ENCODE peak calls at places on chromosomes 7 and 10, in seven cellular contexts. D is right lobe of liver; Z is DND-41; B is Panc1; N is cardiac muscle cell; Q is effector memory CD4-positive, alpha-beta T cell; O is PC-3. P is an unnamed sample.

GRCh38 chr7:11552676-11553075 is 279.3 kb downstream of the THSD7A start:
- DNase-seq in D (no peak), Z (no peak), B (no peak), N (no peak), Q (no peak), O (no peak), P (no peak)

GRCh38 chr10:130554701-130555410 is 418.7 kb downstream of the GLRX3 start:
- DNase-seq in D (no peak), Z (no peak), B (no peak), N (no peak), Q (no peak), O (no peak), P (no peak)

GRCh38 chr10:8042032-8042863 is 12.2 kb upstream of the GATA3 start:
- DNase-seq in D (no peak), Z (no peak), B (no peak), N (no peak), Q (no peak), O (no peak), P (peak; percentile 5)

GRCh38 chr7:138890782-138891445 is 90.3 kb downstream of the KIAA1549 start:
- DNase-seq in D (peak; percentile 78), Z (no peak), B (peak; percentile 92), N (peak; percentile 21), Q (no peak), O (peak; percentile 97), P (no peak)

GRCh38 chr10:28089467-28089866 is 90.6 kb upstream of the ODAD2 start:
- DNase-seq in D (no peak), Z (no peak), B (no peak), N (no peak), Q (no peak), O (peak; percentile 81), P (no peak)

GRCh38 chr7:24727165-24728120 is 29.8 kb downstream of the GSDME start:
- DNase-seq in D (no peak), Z (peak; percentile 58), B (no peak), N (no peak), Q (no peak), O (no peak), P (no peak)

GRCh38 chr10:68955414-68955785 is 570 bp upstream of the DDX21 start:
- DNase-seq in D (no peak), Z (no peak), B (no peak), N (no peak), Q (no peak), O (no peak), P (no peak)

GRCh38 chr10:108583827-108584226 is 1339.5 kb downstream of the XPNPEP1 start:
- DNase-seq in D (no peak), Z (no peak), B (no peak), N (no peak), Q (no peak), O (no peak), P (no peak)

GRCh38 chr7:43891069-43891955 is 15.1 kb downstream of the URGCP start:
- DNase-seq in D (no peak), Z (no peak), B (no peak), N (no peak), Q (no peak), O (no peak), P (no peak)

GRCh38 chr10:665579-666091 is 23.8 kb downstream of the DIP2C start:
- DNase-seq in D (no peak), Z (no peak), B (peak; percentile 57), N (no peak), Q (no peak), O (no peak), P (no peak)

GRCh38 chr7:73978681-73979563 is 49.1 kb upstream of the ELN start:
- DNase-seq in D (peak; percentile 85), Z (peak; percentile 33), B (peak; percentile 2), N (peak; percentile 15), Q (no peak), O (peak; percentile 80), P (no peak)

GRCh38 chr10:86401588-86402282 is 35.1 kb upstream of the GRID1 start:
- DNase-seq in D (peak; percentile 33), Z (no peak), B (no peak), N (no peak), Q (no peak), O (peak; percentile 7), P (no peak)

GRCh38 chr10:26468691-26469090 is 30.6 kb downstream of the APBB1IP start:
- DNase-seq in D (no peak), Z (peak; percentile 84), B (no peak), N (no peak), Q (peak; percentile 47), O (no peak), P (peak; percentile 71)

GRCh38 chr10:114471906-114472873 is 67.9 kb upstream of the AFAP1L2 start:
- DNase-seq in D (no peak), Z (no peak), B (no peak), N (no peak), Q (no peak), O (peak; percentile 59), P (no peak)

GRCh38 chr10:77989081-77989724 is 40.1 kb downstream of the POLR3A start:
- DNase-seq in D (no peak), Z (no peak), B (no peak), N (no peak), Q (no peak), O (peak; percentile 86), P (no peak)

GRCh38 chr10:73773152-73773879 is 8.5 kb upstream of the CHCHD1 start:
- DNase-seq in D (no peak), Z (no peak), B (no peak), N (peak; percentile 9), Q (no peak), O (no peak), P (no peak)

GRCh38 chr7:128210590-128211570 is 30.2 kb upstream of the LEP start:
- DNase-seq in D (no peak), Z (no peak), B (no peak), N (no peak), Q (no peak), O (peak; percentile 42), P (no peak)

GRCh38 chr10:71025535-71025934 is 137.2 kb upstream of the PCBD1 start:
- DNase-seq in D (no peak), Z (no peak), B (no peak), N (no peak), Q (no peak), O (peak; percentile 78), P (no peak)

GRCh38 chr10:20088302-20088701 is 272.1 kb downstream of the PLXDC2 start:
- DNase-seq in D (no peak), Z (no peak), B (no peak), N (no peak), Q (no peak), O (no peak), P (no peak)

GRCh38 chr7:80468931-80469714 is 42.7 kb downstream of the GNAT3 start:
- DNase-seq in D (no peak), Z (no peak), B (no peak), N (no peak), Q (no peak), O (peak; percentile 15), P (no peak)

GRCh38 chr7:70678621-70679251 is 453.2 kb upstream of the GALNT17 start:
- DNase-seq in D (no peak), Z (peak; percentile 52), B (no peak), N (no peak), Q (no peak), O (no peak), P (no peak)

DNA sequence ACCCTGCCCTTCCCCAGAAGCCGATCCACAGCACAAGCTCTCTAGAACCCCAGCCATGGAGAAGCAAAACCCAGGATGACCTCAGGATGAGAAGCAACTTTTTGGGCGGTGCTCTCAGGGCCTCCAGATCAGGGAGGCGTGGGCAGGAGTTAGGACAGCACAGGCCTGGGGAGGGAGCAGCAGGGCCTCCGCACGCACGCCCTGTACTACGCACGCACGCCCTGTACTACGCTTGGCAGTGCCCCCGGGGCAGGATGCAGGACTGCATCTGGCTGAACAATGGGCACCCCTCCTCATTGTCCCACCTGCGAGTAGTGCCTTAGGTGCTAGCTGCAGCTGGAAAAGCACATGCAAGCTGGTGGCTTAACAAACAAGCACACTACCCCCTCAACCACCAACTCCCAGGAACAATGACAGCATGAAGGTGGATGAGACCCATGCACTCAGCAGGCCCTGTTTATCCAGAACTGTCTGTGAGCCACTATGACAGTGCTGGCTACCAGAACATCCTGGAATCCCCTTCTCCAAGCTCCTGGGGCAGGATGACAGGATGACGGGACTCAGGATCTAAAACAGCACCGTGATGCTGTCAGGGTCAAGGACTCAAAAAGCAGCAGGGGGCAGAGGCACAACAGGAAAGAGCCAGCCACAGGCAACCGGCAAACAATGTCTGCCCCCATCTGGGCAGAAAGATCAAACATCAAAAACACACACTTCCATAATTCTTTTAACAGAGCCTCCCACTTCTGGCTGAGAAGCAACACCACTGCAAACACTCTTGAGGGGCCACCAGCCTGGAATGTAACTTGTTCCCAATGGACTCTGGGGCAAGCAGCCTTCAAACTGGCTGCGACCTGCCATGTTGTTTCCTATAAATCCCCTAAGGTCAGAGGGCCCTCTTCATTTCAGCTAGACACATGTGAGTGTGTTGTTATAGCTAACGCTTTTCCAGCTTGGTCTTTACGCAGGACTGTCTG is 11.7 kb downstream of the PODXL start:
- DNase-seq in D (no peak), Z (peak; percentile 29), B (no peak), N (peak; percentile 73), Q (no peak), O (peak; percentile 19), P (no peak)
- H3K4me1 ChIP-seq in D (no peaks in the 10 kb centered on the region), Z (no peaks in the 10 kb centered on the region), B (peaks cover 15% of the 10 kb centered on the region), N (peaks cover 17% of the 10 kb centered on the region), Q (no peaks in the 10 kb centered on the region), O (peaks cover 13% of the 10 kb centered on the region), P (no peaks in the 10 kb centered on the region)

DNA sequence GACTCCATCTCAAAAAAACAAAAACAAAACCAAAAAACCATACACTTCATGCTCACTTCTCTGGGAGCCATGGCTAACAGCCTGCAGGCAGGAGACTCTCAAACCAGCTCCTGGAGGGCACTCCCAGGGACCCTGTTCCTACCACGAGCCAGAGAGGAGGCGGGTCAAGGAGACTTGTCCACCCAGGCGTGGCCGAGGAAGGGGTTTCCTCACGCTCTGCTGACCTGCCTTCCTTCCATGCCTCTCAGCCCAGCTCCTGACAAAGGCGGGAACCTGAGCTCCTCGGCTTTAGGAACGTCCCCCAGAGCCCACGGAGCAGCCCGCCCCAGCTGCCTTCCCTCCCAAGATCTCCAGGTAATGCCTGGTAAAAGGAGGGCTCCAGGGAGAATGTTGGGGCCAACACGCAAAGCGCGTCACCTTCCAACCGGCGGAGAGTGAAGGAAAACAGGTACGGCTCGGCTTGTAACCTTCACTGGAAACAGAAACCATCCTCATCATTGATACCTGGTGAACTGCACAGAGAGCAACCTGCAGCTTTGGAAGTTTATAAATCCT is 9.5 kb downstream of the GPR146 start:
- DNase-seq in D (no peak), Z (no peak), B (no peak), N (no peak), Q (no peak), O (no peak), P (no peak)
- H3K4me1 ChIP-seq in D (no peaks in the 10 kb centered on the region), Z (no peaks in the 10 kb centered on the region), B (no peaks in the 10 kb centered on the region), N (no peaks in the 10 kb centered on the region), Q (peaks cover 41% of the 10 kb centered on the region), O (no peaks in the 10 kb centered on the region), P (peaks cover 36% of the 10 kb centered on the region)

DNA sequence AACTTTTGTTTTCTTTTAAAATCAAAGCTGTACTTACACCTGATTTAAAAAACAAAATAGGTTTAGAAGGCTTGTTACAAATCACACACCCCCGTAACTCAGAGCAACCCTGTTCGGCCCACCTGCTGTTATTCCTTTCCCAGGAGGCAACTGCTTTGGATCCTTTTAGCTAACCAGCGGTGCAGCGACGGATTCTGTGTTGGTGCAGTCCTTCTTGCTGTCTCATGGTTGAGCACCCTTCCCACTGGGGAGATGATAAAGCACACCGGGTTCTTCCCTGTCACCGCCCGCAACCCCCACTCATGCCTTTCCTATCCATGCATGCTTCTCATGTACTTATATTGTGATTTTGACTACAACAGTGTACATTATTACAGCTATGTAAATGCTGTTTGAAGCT is 24.8 kb upstream of the MKI67 start:
- DNase-seq in D (no peak), Z (no peak), B (no peak), N (no peak), Q (no peak), O (no peak), P (no peak)
- H3K4me1 ChIP-seq in D (no peaks in the 10 kb centered on the region), Z (peaks cover 5% of the 10 kb centered on the region), B (no peaks in the 10 kb centered on the region), N (no peaks in the 10 kb centered on the region), Q (peaks cover 8% of the 10 kb centered on the region), O (peaks cover 4% of the 10 kb centered on the region), P (peaks cover 9% of the 10 kb centered on the region)

GRCh38 chr10:100346765-100347567 is at the start of gene SCD:
- DNase-seq in D (peak; percentile 94), Z (peak; percentile 94), B (peak; percentile 81), N (peak; percentile 97), Q (peak; percentile 71), O (peak; percentile 88), P (peak; percentile 94)
- H3K4me1 ChIP-seq in D (no peaks in the 10 kb centered on the region), Z (peaks cover 52% of the 10 kb centered on the region), B (peaks cover 47% of the 10 kb centered on the region), N (peaks cover 45% of the 10 kb centered on the region), Q (peaks cover 14% of the 10 kb centered on the region), O (peaks cover 28% of the 10 kb centered on the region), P (peaks cover 11% of the 10 kb centered on the region)

P was measured in CD4-positive, CD25-positive, alpha-beta regulatory T cell.